ENCODE peak calls at places on chromosomes 6 and 20, in six cellular contexts. W is RCC 7860; G is GM23248; K is activated CD8-positive, alpha-beta memory T cell treated with anti-CD3 and anti-CD28 coated beads, Interleukin-2, amount 50 U/mL, for 4 hours; S is AG08395; Z is EH. E is an unnamed sample.

GRCh38 chr20:64041781-64042771 is 6.1 kb downstream of the C20orf204 start:
- DNase-seq in Z (no peak), S (no peak), G (no peak), W (no peak), K (no peak), E (no peak)

GRCh38 chr20:64035066-64035932 is 683 bp upstream of the C20orf204 start:
- DNase-seq in K (peak), S (no peak), W (no peak), Z (no peak), G (no peak), E (no peak)

GRCh38 chr6:159969921-159970320 is 1.0 kb downstream of the IGF2R start:
- DNase-seq in W (peak), G (peak), S (peak), Z (peak), K (no peak), E (peak)

GRCh38 chr20:54343073-54343472 is 132.3 kb upstream of the DOK5 start:
- DNase-seq in G (no peak), S (no peak), K (no peak), W (no peak), Z (no peak), E (no peak)

GRCh38 chr6:42041131-42042055 is 8.9 kb upstream of the TAF8 start:
- DNase-seq in K (no peak), G (no peak), Z (no peak), W (no peak), S (no peak), E (no peak)

GRCh38 chr20:63682384-63683139 is 13.9 kb upstream of the TNFRSF6B start:
- DNase-seq in K (no peak), W (peak), Z (peak), S (peak), G (peak), E (no peak)

GRCh38 chr6:170136541-170137175 is 154.2 kb downstream of the DLL1 start:
- DNase-seq in Z (no peak), S (no peak), G (no peak), W (no peak), K (no peak), E (no peak)

GRCh38 chr6:4687989-4688947 is 87.9 kb upstream of the CDYL start:
- DNase-seq in W (peak), G (peak), S (peak), K (no peak), Z (peak), E (no peak)

GRCh38 chr6:13641315-13641714 is 26.2 kb downstream of the NOL7 start:
- DNase-seq in G (peak), W (no peak), S (no peak), Z (peak), K (no peak), E (no peak)

GRCh38 chr6:119241540-119242309 is 107.8 kb downstream of the MAN1A1 start:
- DNase-seq in W (no peak), K (no peak), Z (no peak), S (no peak), G (no peak), E (no peak)

GRCh38 chr6:79427721-79428120 is 109.5 kb downstream of the LCA5 start:
- DNase-seq in G (no peak), W (no peak), S (no peak), K (no peak), Z (no peak), E (no peak)

GRCh38 chr6:35321091-35321490 is 21.3 kb upstream of the PPARD start:
- DNase-seq in K (no peak), Z (no peak), G (no peak), W (no peak), S (no peak), E (no peak)

GRCh38 chr20:39849664-39850063 is 839.4 kb downstream of the MAFB start:
- DNase-seq in K (no peak), G (peak), S (peak), W (peak), Z (peak), E (no peak)

GRCh38 chr20:57580478-57581201 is 19.7 kb downstream of the PCK1 start:
- DNase-seq in Z (no peak), G (no peak), S (no peak), W (no peak), K (no peak), E (no peak)

GRCh38 chr20:44810391-44811149 is at the start of gene RIMS4:
- DNase-seq in W (no peak), K (no peak), G (peak), S (no peak), Z (no peak), E (peak)

GRCh38 chr6:162785632-162786242 is 58.0 kb downstream of the PACRG start:
- DNase-seq in K (no peak), Z (no peak), G (no peak), S (no peak), W (no peak), E (no peak)

GRCh38 chr20:62953839-62954703 is 1.6 kb downstream of the SLC17A9 start:
- DNase-seq in Z (peak), K (peak), S (peak), G (peak), W (peak), E (peak)

GRCh38 chr20:32028647-32029372 is 18.6 kb downstream of the CCM2L start:
- DNase-seq in Z (no peak), S (no peak), K (no peak), W (no peak), G (no peak), E (no peak)

GRCh38 chr6:33426590-33427563 is 7.0 kb downstream of the SYNGAP1 start:
- DNase-seq in S (no peak), W (no peak), Z (no peak), G (peak), K (no peak), E (no peak)

GRCh38 chr6:129920103-129920798 is 59.1 kb upstream of the TMEM244 start:
- DNase-seq in K (no peak), S (no peak), Z (peak), W (no peak), G (peak), E (no peak)

GRCh38 chr20:17806739-17807441 is 107.1 kb downstream of the BANF2 start:
- DNase-seq in S (peak), G (peak), K (no peak), W (no peak), Z (peak), E (no peak)

GRCh38 chr6:23533311-23533710 is 592.7 kb upstream of the NRSN1 start:
- DNase-seq in W (no peak), K (no peak), Z (no peak), S (no peak), G (no peak), E (no peak)

GRCh38 chr20:44585042-44585968 is 2.9 kb downstream of the PKIG start:
- DNase-seq in W (no peak), Z (no peak), S (no peak), K (no peak), G (no peak), E (no peak)

GRCh38 chr20:3190681-3191111 is 13.8 kb downstream of the DDRGK1 start:
- DNase-seq in Z (no peak), K (no peak), W (no peak), G (no peak), S (no peak), E (no peak)